ENCODE peak calls at places on chromosomes 4 and X, in six cellular contexts. One of them, this sample, is unnamed.

GRCh38 chr4:82905205-82905604 is 4.7 kb downstream of the THAP9 start:
- DNase-seq in tibial artery: no peak
- DNase-seq in cardiac muscle cell: peak
- DNase-seq in heart left ventricle: no peak
- DNase-seq in BE2C: no peak
- DNase-seq in breast epithelium: no peak
- DNase-seq in this sample: no peak

GRCh38 chrX:16828126-16828908 is 41.8 kb downstream of the RBBP7 start:
- DNase-seq in tibial artery: no peak
- DNase-seq in cardiac muscle cell: peak
- DNase-seq in heart left ventricle: no peak
- DNase-seq in BE2C: no peak
- DNase-seq in breast epithelium: no peak
- DNase-seq in this sample: no peak

GRCh38 chr4:176805155-176805554 is 12.4 kb upstream of the VEGFC start:
- DNase-seq in tibial artery: no peak
- DNase-seq in cardiac muscle cell: peak
- DNase-seq in heart left ventricle: no peak
- DNase-seq in BE2C: no peak
- DNase-seq in breast epithelium: no peak
- DNase-seq in this sample: no peak

GRCh38 chr4:62618042-62618441 is 1417.9 kb downstream of the ADGRL3 start:
- DNase-seq in tibial artery: no peak
- DNase-seq in cardiac muscle cell: no peak
- DNase-seq in heart left ventricle: no peak
- DNase-seq in BE2C: no peak
- DNase-seq in breast epithelium: no peak
- DNase-seq in this sample: no peak

GRCh38 chr4:75089206-75089605 is 156.3 kb downstream of the PARM1 start:
- DNase-seq in tibial artery: no peak
- DNase-seq in cardiac muscle cell: no peak
- DNase-seq in heart left ventricle: no peak
- DNase-seq in BE2C: no peak
- DNase-seq in breast epithelium: no peak
- DNase-seq in this sample: no peak

GRCh38 chr4:97106161-97106560 is 1037.1 kb downstream of the STPG2 start:
- DNase-seq in tibial artery: no peak
- DNase-seq in cardiac muscle cell: no peak
- DNase-seq in heart left ventricle: no peak
- DNase-seq in BE2C: no peak
- DNase-seq in breast epithelium: no peak
- DNase-seq in this sample: no peak

GRCh38 chr4:140052050-140052449 is 101.9 kb downstream of the MAML3 start:
- DNase-seq in tibial artery: no peak
- DNase-seq in cardiac muscle cell: peak
- DNase-seq in heart left ventricle: peak
- DNase-seq in BE2C: peak
- DNase-seq in breast epithelium: no peak
- DNase-seq in this sample: no peak

GRCh38 chr4:25221377-25221776 is 12.5 kb upstream of the PI4K2B start:
- DNase-seq in tibial artery: no peak
- DNase-seq in cardiac muscle cell: no peak
- DNase-seq in heart left ventricle: no peak
- DNase-seq in BE2C: no peak
- DNase-seq in breast epithelium: no peak
- DNase-seq in this sample: no peak

GRCh38 chrX:138777230-138777629 is 65.7 kb upstream of the FGF13 start:
- DNase-seq in tibial artery: no peak
- DNase-seq in cardiac muscle cell: no peak
- DNase-seq in heart left ventricle: no peak
- DNase-seq in BE2C: no peak
- DNase-seq in breast epithelium: no peak
- DNase-seq in this sample: no peak

GRCh38 chr4:60579335-60579734 is 620.8 kb upstream of the ADGRL3 start:
- DNase-seq in tibial artery: no peak
- DNase-seq in cardiac muscle cell: no peak
- DNase-seq in heart left ventricle: no peak
- DNase-seq in BE2C: no peak
- DNase-seq in breast epithelium: no peak
- DNase-seq in this sample: no peak

GRCh38 chr4:83231620-83232056 is 53.0 kb downstream of the COQ2 start:
- DNase-seq in tibial artery: no peak
- DNase-seq in cardiac muscle cell: peak
- DNase-seq in heart left ventricle: no peak
- DNase-seq in BE2C: no peak
- DNase-seq in breast epithelium: no peak
- DNase-seq in this sample: no peak

GRCh38 chr4:19615086-19615689 is 636.5 kb upstream of the SLIT2 start:
- DNase-seq in tibial artery: no peak
- DNase-seq in cardiac muscle cell: peak
- DNase-seq in heart left ventricle: no peak
- DNase-seq in BE2C: no peak
- DNase-seq in breast epithelium: no peak
- DNase-seq in this sample: no peak

GRCh38 chrX:153708415-153708814 is 15.8 kb downstream of the BCAP31 start:
- DNase-seq in tibial artery: peak
- DNase-seq in cardiac muscle cell: peak
- DNase-seq in heart left ventricle: peak
- DNase-seq in BE2C: peak
- DNase-seq in breast epithelium: peak
- DNase-seq in this sample: peak

GRCh38 chr4:25814737-25815136 is 48.1 kb downstream of the SEL1L3 start:
- DNase-seq in tibial artery: no peak
- DNase-seq in cardiac muscle cell: no peak
- DNase-seq in heart left ventricle: no peak
- DNase-seq in BE2C: no peak
- DNase-seq in breast epithelium: no peak
- DNase-seq in this sample: no peak

GRCh38 chrX:41481264-41482109 is 34.3 kb downstream of the NYX start:
- DNase-seq in tibial artery: no peak
- DNase-seq in cardiac muscle cell: no peak
- DNase-seq in heart left ventricle: no peak
- DNase-seq in BE2C: peak
- DNase-seq in breast epithelium: no peak
- DNase-seq in this sample: no peak

GRCh38 chr4:122755675-122756074 is 23.2 kb downstream of the BBS12 start:
- DNase-seq in tibial artery: no peak
- DNase-seq in cardiac muscle cell: no peak
- DNase-seq in heart left ventricle: no peak
- DNase-seq in BE2C: no peak
- DNase-seq in breast epithelium: no peak
- DNase-seq in this sample: no peak

GRCh38 chr4:40059362-40059761 is 2.7 kb downstream of the N4BP2 start:
- DNase-seq in tibial artery: no peak
- DNase-seq in cardiac muscle cell: no peak
- DNase-seq in heart left ventricle: no peak
- DNase-seq in BE2C: no peak
- DNase-seq in breast epithelium: no peak
- DNase-seq in this sample: no peak

GRCh38 chr4:110266136-110266535 is 67.7 kb upstream of the ELOVL6 start:
- DNase-seq in tibial artery: no peak
- DNase-seq in cardiac muscle cell: no peak
- DNase-seq in heart left ventricle: no peak
- DNase-seq in BE2C: no peak
- DNase-seq in breast epithelium: no peak
- DNase-seq in this sample: no peak

GRCh38 chr4:115944146-115944905 is 830.9 kb upstream of the NDST4 start:
- DNase-seq in tibial artery: no peak
- DNase-seq in cardiac muscle cell: no peak
- DNase-seq in heart left ventricle: no peak
- DNase-seq in BE2C: no peak
- DNase-seq in breast epithelium: no peak
- DNase-seq in this sample: no peak

GRCh38 chr4:15811703-15812325 is 33.7 kb downstream of the CD38 start:
- DNase-seq in tibial artery: no peak
- DNase-seq in cardiac muscle cell: peak
- DNase-seq in heart left ventricle: no peak
- DNase-seq in BE2C: no peak
- DNase-seq in breast epithelium: no peak
- DNase-seq in this sample: no peak

GRCh38 chr4:15809058-15809457 is 30.9 kb downstream of the CD38 start:
- DNase-seq in tibial artery: no peak
- DNase-seq in cardiac muscle cell: no peak
- DNase-seq in heart left ventricle: no peak
- DNase-seq in BE2C: no peak
- DNase-seq in breast epithelium: no peak
- DNase-seq in this sample: no peak

GRCh38 chr4:15809473-15809872 is 31.3 kb downstream of the CD38 start:
- DNase-seq in tibial artery: no peak
- DNase-seq in cardiac muscle cell: no peak
- DNase-seq in heart left ventricle: no peak
- DNase-seq in BE2C: no peak
- DNase-seq in breast epithelium: no peak
- DNase-seq in this sample: no peak

DNA sequence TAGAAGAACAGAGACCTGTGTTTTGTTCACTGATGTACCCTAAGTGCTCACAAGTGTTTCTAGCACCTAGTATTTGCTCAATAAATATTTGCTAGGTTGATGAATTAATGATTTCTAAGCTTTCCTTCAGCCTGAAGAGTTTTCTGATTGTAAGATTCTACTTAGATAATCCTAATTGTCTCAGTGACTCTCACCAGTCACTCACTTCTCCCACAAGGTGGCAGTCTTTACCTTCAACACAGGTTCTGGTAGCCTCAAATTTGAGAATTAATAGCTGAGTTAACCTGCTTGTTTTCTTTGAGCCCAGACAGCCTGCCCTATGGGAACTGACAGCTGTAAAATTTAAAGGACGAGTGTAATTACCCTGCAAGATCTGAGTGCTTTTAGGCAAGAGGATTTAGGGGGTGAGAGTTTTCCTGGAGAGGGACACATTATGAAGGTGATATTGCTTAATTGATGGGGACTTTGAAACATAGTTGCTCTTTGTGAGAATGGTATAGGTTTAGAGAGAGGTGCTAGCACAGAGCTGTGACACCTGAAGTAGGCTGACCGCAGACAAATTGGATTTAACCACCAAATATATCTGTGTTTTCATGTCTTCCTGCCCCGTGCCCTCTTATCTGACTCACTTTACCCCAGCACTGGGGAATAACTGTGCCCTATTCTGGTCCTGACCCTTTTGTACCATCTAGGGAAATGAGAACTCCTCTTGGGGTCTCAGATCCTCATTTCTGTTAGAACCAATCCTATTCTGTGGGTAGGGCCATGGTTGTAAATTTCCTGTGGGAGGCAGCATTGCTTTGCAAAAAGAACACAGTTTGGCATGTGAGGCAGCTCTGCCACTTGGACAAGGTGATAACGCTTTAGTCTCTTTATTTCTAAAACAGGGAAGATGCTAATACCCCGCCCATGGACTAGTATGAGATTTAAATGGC is 27.7 kb downstream of the CD38 start:
- DNase-seq in tibial artery: no peak
- DNase-seq in cardiac muscle cell: peak
- DNase-seq in heart left ventricle: no peak
- DNase-seq in BE2C: peak
- DNase-seq in breast epithelium: no peak
- DNase-seq in this sample: peak
- TF ChIP-seq CTCF in tibial artery: peak
- TF ChIP-seq CTCF in cardiac muscle cell: peak
- TF ChIP-seq CTCF in heart left ventricle: peak
- TF ChIP-seq CTCF in BE2C: peak
- TF ChIP-seq CTCF in breast epithelium: peak
- TF ChIP-seq CTCF in this sample: peak

GRCh38 chr4:52548818-52549570 is 110.1 kb downstream of the USP46 start:
- DNase-seq in tibial artery: no peak
- DNase-seq in cardiac muscle cell: no peak
- DNase-seq in heart left ventricle: no peak
- DNase-seq in BE2C: no peak
- DNase-seq in breast epithelium: no peak
- DNase-seq in this sample: no peak
- H3K4me3 ChIP-seq in tibial artery: no peak
- H3K4me3 ChIP-seq in cardiac muscle cell: no peak
- H3K4me3 ChIP-seq in heart left ventricle: peak
- H3K4me3 ChIP-seq in BE2C: no peak
- H3K4me3 ChIP-seq in breast epithelium: no peak
- H3K4me3 ChIP-seq in this sample: no peak

DNA sequence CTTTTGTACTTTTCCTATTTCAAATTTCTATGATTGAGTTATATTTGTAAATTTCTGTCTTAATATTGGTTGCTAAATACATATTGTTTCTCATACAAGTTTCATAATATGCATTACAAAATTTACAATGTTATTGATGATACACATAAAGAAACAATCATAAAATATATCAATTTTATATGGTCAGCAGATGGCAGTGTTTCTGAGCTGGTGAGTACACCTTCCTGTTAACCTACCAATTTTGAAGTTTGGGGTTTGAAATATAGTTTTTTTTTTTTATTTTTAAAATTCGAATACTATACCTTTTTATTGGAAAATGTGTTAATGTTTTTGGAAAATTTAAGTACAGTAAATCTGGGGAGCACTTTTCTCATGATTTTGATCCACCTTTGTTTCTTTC is 1953.1 kb upstream of the ADGRL3 start:
- DNase-seq in tibial artery: no peak
- DNase-seq in cardiac muscle cell: no peak
- DNase-seq in heart left ventricle: no peak
- DNase-seq in BE2C: no peak
- DNase-seq in breast epithelium: no peak
- DNase-seq in this sample: no peak
- TF ChIP-seq CTCF in tibial artery: peak
- TF ChIP-seq CTCF in cardiac muscle cell: no peak
- TF ChIP-seq CTCF in heart left ventricle: no peak
- TF ChIP-seq CTCF in BE2C: peak
- TF ChIP-seq CTCF in breast epithelium: no peak
- TF ChIP-seq CTCF in this sample: peak

GRCh38 chr4:26858035-26858918 is 2.4 kb upstream of the STIM2 start:
- DNase-seq in tibial artery: no peak
- DNase-seq in cardiac muscle cell: no peak
- DNase-seq in heart left ventricle: no peak
- DNase-seq in BE2C: no peak
- DNase-seq in breast epithelium: no peak
- DNase-seq in this sample: no peak

GRCh38 chr4:26860157-26860921 is at the start of gene STIM2:
- DNase-seq in tibial artery: peak
- DNase-seq in cardiac muscle cell: peak
- DNase-seq in heart left ventricle: peak
- DNase-seq in BE2C: peak
- DNase-seq in breast epithelium: peak
- DNase-seq in this sample: peak

GRCh38 chr4:26859762-26860156 is 882 bp upstream of the STIM2 start:
- DNase-seq in tibial artery: no peak
- DNase-seq in cardiac muscle cell: no peak
- DNase-seq in heart left ventricle: no peak
- DNase-seq in BE2C: no peak
- DNase-seq in breast epithelium: no peak
- DNase-seq in this sample: no peak

GRCh38 chr4:26857278-26858034 is 3.2 kb upstream of the STIM2 start:
- DNase-seq in tibial artery: peak
- DNase-seq in cardiac muscle cell: peak
- DNase-seq in heart left ventricle: peak
- DNase-seq in BE2C: peak
- DNase-seq in breast epithelium: peak
- DNase-seq in this sample: peak

DNA sequence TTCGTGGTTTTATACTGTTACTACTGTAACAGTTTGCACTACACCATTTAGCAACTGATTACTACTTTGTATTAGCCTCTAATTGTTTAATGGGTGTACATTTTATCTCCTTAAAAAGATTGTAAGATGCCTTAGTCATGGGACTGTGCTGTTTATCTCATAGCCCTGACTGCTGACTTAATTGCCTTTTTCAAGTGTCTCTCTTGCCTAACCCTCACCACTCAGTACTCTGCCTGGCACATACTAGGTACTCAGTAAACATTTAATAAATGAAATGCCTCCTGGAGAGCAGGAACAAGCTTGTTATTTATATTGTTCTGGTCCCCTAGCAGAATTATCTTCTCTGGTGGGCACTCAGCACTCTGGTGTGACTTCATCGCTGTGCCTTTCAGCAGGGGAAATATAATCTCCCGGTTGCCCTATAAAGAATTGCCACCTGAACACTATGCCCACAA is 1.7 kb upstream of the STIM2 start:
- DNase-seq in tibial artery: no peak
- DNase-seq in cardiac muscle cell: no peak
- DNase-seq in heart left ventricle: no peak
- DNase-seq in BE2C: no peak
- DNase-seq in breast epithelium: no peak
- DNase-seq in this sample: no peak
- H3K4me3 ChIP-seq in tibial artery: no peak
- H3K4me3 ChIP-seq in cardiac muscle cell: no peak
- H3K4me3 ChIP-seq in heart left ventricle: no peak
- H3K4me3 ChIP-seq in BE2C: peak
- H3K4me3 ChIP-seq in breast epithelium: no peak
- H3K4me3 ChIP-seq in this sample: peak

This sample was measured in kidney epithelial cell.